ENCODE peak calls at places on chromosomes 6 and 20, in ten cellular contexts. Z is fibroblast of lung; A is cardiac muscle cell; V is brain microvascular endothelial cell; N is lung; B is heart right ventricle; J is keratinocyte; F is adrenal gland; K is neuronal stem cell; M is CD8-positive, alpha-beta memory T cell. D is an unnamed sample.
A peak's percentile ranks its signal among the peaks of the same experiment; 100 is the strongest.

GRCh38 chr6:26544473-26544872 is 6.3 kb downstream of the HMGN4 start:
- DNase-seq in Z (no peak), A (no peak), V (no peak), N (no peak), B (no peak), J (no peak), F (no peak), K (no peak), M (no peak), D (no peak)

GRCh38 chr6:140744648-140745320 is 1370.3 kb upstream of the CITED2 start:
- DNase-seq in Z (peak; percentile 86), A (no peak), V (peak; percentile 65), N (no peak), B (no peak), J (peak; percentile 17), F (peak; percentile 73), K (no peak), M (no peak), D (no peak)

GRCh38 chr6:162249907-162250642 is 477.5 kb downstream of the PRKN start:
- DNase-seq in Z (no peak), A (no peak), V (no peak), N (no peak), B (no peak), J (no peak), F (no peak), K (no peak), M (no peak), D (no peak)

GRCh38 chr6:118335325-118335724 is 212.8 kb upstream of the PLN start:
- DNase-seq in Z (peak; percentile 38), A (no peak), V (no peak), N (no peak), B (no peak), J (no peak), F (no peak), K (no peak), M (no peak), D (no peak)

GRCh38 chr6:123967900-123968299 is 164.2 kb downstream of the NKAIN2 start:
- DNase-seq in Z (no peak), A (peak; percentile 3), V (no peak), N (no peak), B (no peak), J (no peak), F (no peak), K (no peak), M (no peak), D (no peak)

GRCh38 chr6:37253608-37254007 is 4.0 kb upstream of the TBC1D22B start:
- DNase-seq in Z (no peak), A (no peak), V (no peak), N (no peak), B (no peak), J (no peak), F (no peak), K (no peak), M (no peak), D (no peak)

GRCh38 chr6:159953091-159953581 is 15.7 kb upstream of the IGF2R start:
- DNase-seq in Z (peak; percentile 35), A (no peak), V (no peak), N (peak; percentile 76), B (peak; percentile 63), J (no peak), F (peak; percentile 78), K (no peak), M (no peak), D (no peak)

GRCh38 chr6:79636673-79637072 is 5.5 kb downstream of the SH3BGRL2 start:
- DNase-seq in Z (no peak), A (no peak), V (no peak), N (no peak), B (no peak), J (no peak), F (no peak), K (no peak), M (no peak), D (no peak)

GRCh38 chr6:33812669-33813068 is 8.9 kb upstream of the MLN start:
- DNase-seq in Z (peak; percentile 43), A (peak; percentile 92), V (peak; percentile 20), N (no peak), B (peak; percentile 45), J (no peak), F (peak; percentile 44), K (peak; percentile 85), M (peak; percentile 50), D (no peak)

GRCh38 chr6:108983151-108983550 is 111.5 kb downstream of the SESN1 start:
- DNase-seq in Z (no peak), A (no peak), V (no peak), N (no peak), B (no peak), J (no peak), F (no peak), K (no peak), M (no peak), D (no peak)

GRCh38 chr6:38034269-38034914 is 214.9 kb downstream of the ZFAND3 start:
- DNase-seq in Z (peak; percentile 58), A (peak; percentile 32), V (peak; percentile 35), N (no peak), B (no peak), J (peak; percentile 11), F (no peak), K (no peak), M (no peak), D (no peak)

DNA sequence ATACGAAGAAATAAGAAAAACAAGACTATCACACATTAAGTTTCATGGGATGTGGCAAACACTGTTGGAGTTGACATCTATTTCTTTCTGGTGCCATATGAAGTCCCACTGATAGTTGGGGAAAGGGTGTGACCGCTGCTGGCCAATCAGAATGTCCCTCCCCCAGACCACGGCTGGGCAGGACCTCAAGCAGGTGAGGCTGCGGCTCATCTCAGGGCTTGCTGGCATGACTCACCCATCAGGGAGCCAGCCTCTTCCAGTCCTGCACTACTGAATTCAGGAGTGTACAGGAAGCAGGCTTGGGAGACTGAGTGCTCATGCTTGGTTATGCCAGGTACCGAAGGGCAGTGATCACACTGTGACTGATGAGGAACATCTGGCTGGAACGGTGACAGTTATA is 18.9 kb downstream of the PREP start:
- DNase-seq in Z (no peak), A (no peak), V (no peak), N (no peak), B (no peak), J (no peak), F (no peak), K (no peak), M (no peak), D (no peak)
- H3K27ac ChIP-seq in Z (no peak overlapping the region), A (no peak overlapping the region), V (no peak overlapping the region), N (no peak overlapping the region), B (no peak overlapping the region), J (no peak overlapping the region), F (no peak overlapping the region), K (no peak overlapping the region), M (no peak overlapping the region), D (no peak overlapping the region)

GRCh38 chr6:83132121-83132520 is 60.9 kb downstream of the PGM3 start:
- DNase-seq in Z (no peak), A (no peak), V (no peak), N (no peak), B (no peak), J (no peak), F (no peak), K (no peak), M (no peak), D (no peak)
- H3K36me3 ChIP-seq in Z (no peaks in the 10 kb centered on the region), A (peaks cover 61% of the 10 kb centered on the region), V (peaks cover 4% of the 10 kb centered on the region), N (peaks cover 18% of the 10 kb centered on the region), B (no peaks in the 10 kb centered on the region), J (peaks cover 12% of the 10 kb centered on the region), F (no peaks in the 10 kb centered on the region), K (peaks cover 78% of the 10 kb centered on the region), M (peaks cover 13% of the 10 kb centered on the region), D (peaks cover 40% of the 10 kb centered on the region)

GRCh38 chr6:135270676-135271536 is 89.8 kb downstream of the MYB start:
- DNase-seq in Z (no peak), A (no peak), V (no peak), N (peak; percentile 63), B (no peak), J (no peak), F (no peak), K (no peak), M (no peak), D (no peak)
- H3K27ac ChIP-seq in Z (no peak overlapping the region), A (no peak overlapping the region), V (no peak overlapping the region), N (no peak overlapping the region), B (no peak overlapping the region), J (no peak overlapping the region), F (no peak overlapping the region), K (no peak overlapping the region), M (no peak overlapping the region), D (no peak overlapping the region)

GRCh38 chr20:46755483-46756417 is 46.3 kb downstream of the SLC2A10 start:
- DNase-seq in Z (no peak), A (no peak), V (no peak), N (no peak), B (no peak), J (no peak), F (no peak), K (no peak), M (no peak), D (no peak)
- H3K36me3 ChIP-seq in Z (no peaks in the 10 kb centered on the region), A (no peaks in the 10 kb centered on the region), V (no peaks in the 10 kb centered on the region), N (no peaks in the 10 kb centered on the region), B (no peaks in the 10 kb centered on the region), J (no peaks in the 10 kb centered on the region), F (no peaks in the 10 kb centered on the region), K (no peaks in the 10 kb centered on the region), M (no peaks in the 10 kb centered on the region), D (no peaks in the 10 kb centered on the region)

GRCh38 chr20:38162149-38162548 is 2.9 kb downstream of the TGM2 start:
- DNase-seq in Z (no peak), A (no peak), V (no peak), N (no peak), B (no peak), J (no peak), F (no peak), K (no peak), M (no peak), D (no peak)

GRCh38 chr20:38164624-38165088 is 414 bp downstream of the TGM2 start:
- DNase-seq in Z (no peak), A (no peak), V (no peak), N (no peak), B (no peak), J (no peak), F (no peak), K (no peak), M (no peak), D (no peak)

GRCh38 chr20:38162878-38163875 is 1.9 kb downstream of the TGM2 start:
- DNase-seq in Z (no peak), A (no peak), V (no peak), N (no peak), B (no peak), J (no peak), F (no peak), K (no peak), M (no peak), D (no peak)

GRCh38 chr20:38165089-38165965 is at the start of gene TGM2:
- DNase-seq in Z (peak; percentile 73), A (peak; percentile 91), V (peak; percentile 46), N (peak; percentile 81), B (peak; percentile 83), J (no peak), F (peak; percentile 85), K (peak; percentile 53), M (no peak), D (peak; percentile 42)

DNA sequence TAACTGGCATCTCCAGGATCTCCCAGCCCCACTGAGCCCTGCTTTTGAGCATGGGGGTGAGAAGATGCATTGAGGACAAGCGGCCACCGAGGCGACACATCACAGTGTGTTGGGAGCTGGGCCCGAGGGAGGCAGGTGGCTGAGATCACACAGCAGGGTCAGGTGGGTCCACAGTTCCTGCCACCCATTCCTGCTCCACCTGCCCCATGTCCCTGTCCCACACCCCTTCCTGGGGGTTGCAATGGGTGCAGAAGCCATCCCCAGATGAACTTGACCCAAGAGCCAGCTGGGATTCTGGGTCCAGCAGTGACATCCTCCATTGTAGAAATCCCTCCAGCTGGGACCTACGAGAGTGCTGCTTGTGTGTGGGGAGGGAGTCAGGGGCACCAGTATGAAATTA is 1.0 kb downstream of the TGM2 start:
- DNase-seq in Z (no peak), A (no peak), V (no peak), N (no peak), B (no peak), J (no peak), F (no peak), K (no peak), M (no peak), D (no peak)
- H3K27ac ChIP-seq in Z (no peak overlapping the region), A (no peak overlapping the region), V (no peak overlapping the region), N (peak overlapping the region; percentile 89), B (peak overlapping the region; percentile 93), J (no peak overlapping the region), F (no peak overlapping the region), K (no peak overlapping the region), M (no peak overlapping the region), D (peak overlapping the region; percentile 88)

D was measured in ascending aorta.